ENCODE peak calls at places on chromosomes 13 and 19, in eight cellular contexts. One of them, this sample, is unnamed.

GRCh38 chr13:42539670-42540069 is 34.3 kb upstream of the TNFSF11 start:
- DNase-seq in nucleus accumbens: no peak
- DNase-seq in T-helper 1 cell: no peak
- DNase-seq in GM23248: peak
- DNase-seq in activated gamma-delta T cell treated with Interleukin-2 at 50 U/mL for 16 hours: no peak
- DNase-seq in stimulated activated CD4-positive, alpha-beta T cell treated with anti-CD3 and anti-CD28 coated beads, Interleukin-12 subunit alpha, Interleukin-12 subunit beta, amount 100 ng/mL, for 4 hours: no peak
- DNase-seq in NCI-H2107: no peak
- DNase-seq in EL: no peak
- DNase-seq in this sample: no peak

GRCh38 chr19:13492128-13492527 is 14.2 kb downstream of the CACNA1A start:
- DNase-seq in activated gamma-delta T cell treated with Interleukin-2 at 50 U/mL for 16 hours: no peak
- DNase-seq in EL: peak
- DNase-seq in NCI-H2107: no peak
- DNase-seq in GM23248: peak
- DNase-seq in stimulated activated CD4-positive, alpha-beta T cell treated with anti-CD3 and anti-CD28 coated beads, Interleukin-12 subunit alpha, Interleukin-12 subunit beta, amount 100 ng/mL, for 4 hours: no peak
- DNase-seq in T-helper 1 cell: no peak
- DNase-seq in nucleus accumbens: no peak
- DNase-seq in this sample: no peak

GRCh38 chr19:4971424-4971793 is 2.5 kb downstream of the KDM4B start:
- DNase-seq in NCI-H2107: no peak
- DNase-seq in activated gamma-delta T cell treated with Interleukin-2 at 50 U/mL for 16 hours: no peak
- DNase-seq in T-helper 1 cell: no peak
- DNase-seq in GM23248: peak
- DNase-seq in nucleus accumbens: no peak
- DNase-seq in stimulated activated CD4-positive, alpha-beta T cell treated with anti-CD3 and anti-CD28 coated beads, Interleukin-12 subunit alpha, Interleukin-12 subunit beta, amount 100 ng/mL, for 4 hours: peak
- DNase-seq in EL: peak
- DNase-seq in this sample: no peak

GRCh38 chr19:46069841-46070341 is 29.1 kb upstream of the IGFL4 start:
- DNase-seq in EL: peak
- DNase-seq in nucleus accumbens: no peak
- DNase-seq in activated gamma-delta T cell treated with Interleukin-2 at 50 U/mL for 16 hours: no peak
- DNase-seq in stimulated activated CD4-positive, alpha-beta T cell treated with anti-CD3 and anti-CD28 coated beads, Interleukin-12 subunit alpha, Interleukin-12 subunit beta, amount 100 ng/mL, for 4 hours: no peak
- DNase-seq in T-helper 1 cell: no peak
- DNase-seq in NCI-H2107: no peak
- DNase-seq in GM23248: peak
- DNase-seq in this sample: no peak

GRCh38 chr19:18340990-18341868 is 831 bp downstream of the PGPEP1 start:
- DNase-seq in EL: peak
- DNase-seq in NCI-H2107: no peak
- DNase-seq in T-helper 1 cell: peak
- DNase-seq in stimulated activated CD4-positive, alpha-beta T cell treated with anti-CD3 and anti-CD28 coated beads, Interleukin-12 subunit alpha, Interleukin-12 subunit beta, amount 100 ng/mL, for 4 hours: peak
- DNase-seq in GM23248: peak
- DNase-seq in nucleus accumbens: no peak
- DNase-seq in activated gamma-delta T cell treated with Interleukin-2 at 50 U/mL for 16 hours: peak
- DNase-seq in this sample: no peak

GRCh38 chr13:27182844-27183497 is 11.4 kb upstream of the USP12 start:
- DNase-seq in stimulated activated CD4-positive, alpha-beta T cell treated with anti-CD3 and anti-CD28 coated beads, Interleukin-12 subunit alpha, Interleukin-12 subunit beta, amount 100 ng/mL, for 4 hours: no peak
- DNase-seq in EL: peak
- DNase-seq in GM23248: peak
- DNase-seq in activated gamma-delta T cell treated with Interleukin-2 at 50 U/mL for 16 hours: no peak
- DNase-seq in NCI-H2107: no peak
- DNase-seq in T-helper 1 cell: no peak
- DNase-seq in nucleus accumbens: no peak
- DNase-seq in this sample: no peak

GRCh38 chr13:113654175-113654560 is 3.8 kb downstream of the ATP4B start:
- DNase-seq in GM23248: no peak
- DNase-seq in activated gamma-delta T cell treated with Interleukin-2 at 50 U/mL for 16 hours: no peak
- DNase-seq in stimulated activated CD4-positive, alpha-beta T cell treated with anti-CD3 and anti-CD28 coated beads, Interleukin-12 subunit alpha, Interleukin-12 subunit beta, amount 100 ng/mL, for 4 hours: no peak
- DNase-seq in NCI-H2107: no peak
- DNase-seq in nucleus accumbens: no peak
- DNase-seq in T-helper 1 cell: no peak
- DNase-seq in EL: no peak
- DNase-seq in this sample: no peak

GRCh38 chr13:67139551-67139950 is 90.6 kb downstream of the PCDH9 start:
- DNase-seq in EL: no peak
- DNase-seq in nucleus accumbens: no peak
- DNase-seq in NCI-H2107: no peak
- DNase-seq in activated gamma-delta T cell treated with Interleukin-2 at 50 U/mL for 16 hours: no peak
- DNase-seq in GM23248: no peak
- DNase-seq in stimulated activated CD4-positive, alpha-beta T cell treated with anti-CD3 and anti-CD28 coated beads, Interleukin-12 subunit alpha, Interleukin-12 subunit beta, amount 100 ng/mL, for 4 hours: no peak
- DNase-seq in T-helper 1 cell: no peak
- DNase-seq in this sample: no peak

GRCh38 chr19:2239771-2240770 is 3.4 kb downstream of the SF3A2 start:
- DNase-seq in T-helper 1 cell: no peak
- DNase-seq in stimulated activated CD4-positive, alpha-beta T cell treated with anti-CD3 and anti-CD28 coated beads, Interleukin-12 subunit alpha, Interleukin-12 subunit beta, amount 100 ng/mL, for 4 hours: no peak
- DNase-seq in NCI-H2107: no peak
- DNase-seq in nucleus accumbens: no peak
- DNase-seq in GM23248: peak
- DNase-seq in activated gamma-delta T cell treated with Interleukin-2 at 50 U/mL for 16 hours: peak
- DNase-seq in EL: peak
- DNase-seq in this sample: no peak

GRCh38 chr19:11096210-11096841 is 7.1 kb downstream of the LDLR start:
- DNase-seq in EL: peak
- DNase-seq in nucleus accumbens: no peak
- DNase-seq in T-helper 1 cell: no peak
- DNase-seq in stimulated activated CD4-positive, alpha-beta T cell treated with anti-CD3 and anti-CD28 coated beads, Interleukin-12 subunit alpha, Interleukin-12 subunit beta, amount 100 ng/mL, for 4 hours: peak
- DNase-seq in activated gamma-delta T cell treated with Interleukin-2 at 50 U/mL for 16 hours: no peak
- DNase-seq in GM23248: peak
- DNase-seq in NCI-H2107: no peak
- DNase-seq in this sample: no peak

GRCh38 chr13:104953588-104953987 is 1581.9 kb downstream of the EFNB2 start:
- DNase-seq in GM23248: no peak
- DNase-seq in nucleus accumbens: no peak
- DNase-seq in activated gamma-delta T cell treated with Interleukin-2 at 50 U/mL for 16 hours: no peak
- DNase-seq in NCI-H2107: no peak
- DNase-seq in EL: no peak
- DNase-seq in T-helper 1 cell: no peak
- DNase-seq in stimulated activated CD4-positive, alpha-beta T cell treated with anti-CD3 and anti-CD28 coated beads, Interleukin-12 subunit alpha, Interleukin-12 subunit beta, amount 100 ng/mL, for 4 hours: no peak
- DNase-seq in this sample: no peak

GRCh38 chr19:29705706-29706105 is 9.4 kb downstream of the C19orf12 start:
- DNase-seq in T-helper 1 cell: no peak
- DNase-seq in GM23248: no peak
- DNase-seq in stimulated activated CD4-positive, alpha-beta T cell treated with anti-CD3 and anti-CD28 coated beads, Interleukin-12 subunit alpha, Interleukin-12 subunit beta, amount 100 ng/mL, for 4 hours: no peak
- DNase-seq in NCI-H2107: no peak
- DNase-seq in activated gamma-delta T cell treated with Interleukin-2 at 50 U/mL for 16 hours: no peak
- DNase-seq in nucleus accumbens: no peak
- DNase-seq in EL: no peak
- DNase-seq in this sample: no peak

GRCh38 chr13:56335775-56336174 is 804.9 kb upstream of the PRR20A start:
- DNase-seq in T-helper 1 cell: no peak
- DNase-seq in NCI-H2107: no peak
- DNase-seq in EL: no peak
- DNase-seq in nucleus accumbens: no peak
- DNase-seq in stimulated activated CD4-positive, alpha-beta T cell treated with anti-CD3 and anti-CD28 coated beads, Interleukin-12 subunit alpha, Interleukin-12 subunit beta, amount 100 ng/mL, for 4 hours: no peak
- DNase-seq in GM23248: no peak
- DNase-seq in activated gamma-delta T cell treated with Interleukin-2 at 50 U/mL for 16 hours: no peak
- DNase-seq in this sample: no peak

GRCh38 chr19:43776285-43776684 is 4.5 kb downstream of the KCNN4 start:
- DNase-seq in EL: no peak
- DNase-seq in NCI-H2107: no peak
- DNase-seq in T-helper 1 cell: no peak
- DNase-seq in GM23248: no peak
- DNase-seq in activated gamma-delta T cell treated with Interleukin-2 at 50 U/mL for 16 hours: no peak
- DNase-seq in stimulated activated CD4-positive, alpha-beta T cell treated with anti-CD3 and anti-CD28 coated beads, Interleukin-12 subunit alpha, Interleukin-12 subunit beta, amount 100 ng/mL, for 4 hours: peak
- DNase-seq in nucleus accumbens: no peak
- DNase-seq in this sample: no peak

GRCh38 chr13:39777527-39778061 is 122.1 kb downstream of the COG6 start:
- DNase-seq in GM23248: peak
- DNase-seq in nucleus accumbens: no peak
- DNase-seq in NCI-H2107: no peak
- DNase-seq in T-helper 1 cell: no peak
- DNase-seq in activated gamma-delta T cell treated with Interleukin-2 at 50 U/mL for 16 hours: no peak
- DNase-seq in stimulated activated CD4-positive, alpha-beta T cell treated with anti-CD3 and anti-CD28 coated beads, Interleukin-12 subunit alpha, Interleukin-12 subunit beta, amount 100 ng/mL, for 4 hours: peak
- DNase-seq in EL: peak
- DNase-seq in this sample: no peak

GRCh38 chr13:37118002-37118401 is 12.5 kb upstream of the CSNK1A1L start:
- DNase-seq in T-helper 1 cell: no peak
- DNase-seq in NCI-H2107: no peak
- DNase-seq in stimulated activated CD4-positive, alpha-beta T cell treated with anti-CD3 and anti-CD28 coated beads, Interleukin-12 subunit alpha, Interleukin-12 subunit beta, amount 100 ng/mL, for 4 hours: no peak
- DNase-seq in activated gamma-delta T cell treated with Interleukin-2 at 50 U/mL for 16 hours: no peak
- DNase-seq in nucleus accumbens: no peak
- DNase-seq in GM23248: no peak
- DNase-seq in EL: no peak
- DNase-seq in this sample: no peak